ENCODE peak calls at places on chromosomes 7 and 10, in five cellular contexts. U is HCT116, Y is K562, W is HepG2, K is GM12878. T is an unnamed sample.

GRCh38 chr7:21616796-21617436 is 74.1 kb downstream of the DNAH11 start:
- DNase-seq in Y (no peak), U (peak; percentile 56), W (no peak), K (no peak), T (peak; percentile 42)

GRCh38 chr7:39073432-39073831 is 95.7 kb downstream of the POU6F2 start:
- DNase-seq in W (no peak), U (no peak), Y (no peak), K (no peak), T (no peak)

GRCh38 chr10:70297224-70297623 is 13.4 kb upstream of the NPFFR1 start:
- DNase-seq in Y (no peak), W (no peak), U (no peak), K (no peak), T (no peak)

GRCh38 chr10:50260791-50261281 is 9.5 kb upstream of the ASAH2 start:
- DNase-seq in W (peak; percentile 53), U (no peak), Y (no peak), K (peak; percentile 71), T (no peak)

GRCh38 chr7:1529383-1530116 is 952 bp upstream of the MAFK start:
- DNase-seq in Y (no peak), U (no peak), K (no peak), W (no peak), T (no peak)

GRCh38 chr10:110872145-110872983 is 636 bp downstream of the PDCD4 start:
- DNase-seq in K (no peak), Y (peak; percentile 50), W (peak; percentile 69), U (no peak), T (no peak)

GRCh38 chr7:50449881-50450690 is at the start of gene FIGNL1:
- DNase-seq in K (peak; percentile 59), W (peak; percentile 61), U (peak; percentile 55), Y (peak; percentile 85), T (peak; percentile 53)

GRCh38 chr7:138116156-138116555 is 39.9 kb downstream of the AKR1D1 start:
- DNase-seq in Y (no peak), K (no peak), W (no peak), U (no peak), T (no peak)

GRCh38 chr10:101451589-101452190 is 97.7 kb downstream of the BTRC start:
- DNase-seq in W (no peak), U (no peak), K (no peak), Y (no peak), T (no peak)

GRCh38 chr10:86599729-86600128 is 54.6 kb upstream of the OPN4 start:
- DNase-seq in Y (no peak), K (peak; percentile 47), W (no peak), U (no peak), T (no peak)

GRCh38 chr10:16910795-16911164 is 93.6 kb upstream of the RSU1 start:
- DNase-seq in K (no peak), U (no peak), Y (no peak), W (no peak), T (no peak)

GRCh38 chr10:76074659-76075058 is 643.2 kb downstream of the LRMDA start:
- DNase-seq in W (no peak), K (no peak), Y (no peak), U (no peak), T (no peak)

GRCh38 chr10:80539421-80539999 is 1.8 kb downstream of the SH2D4B start:
- DNase-seq in U (no peak), W (no peak), K (no peak), Y (no peak), T (no peak)

GRCh38 chr10:132375795-132376297 is 21.2 kb upstream of the PWWP2B start:
- DNase-seq in U (no peak), W (no peak), Y (no peak), K (no peak), T (no peak)

GRCh38 chr7:79590571-79591274 is 137.3 kb upstream of the MAGI2 start:
- DNase-seq in K (no peak), U (no peak), Y (no peak), W (no peak), T (no peak)

GRCh38 chr7:95865716-95866371 is 93.5 kb downstream of the DYNC1I1 start:
- DNase-seq in U (peak; percentile 7), Y (no peak), K (no peak), W (peak; percentile 25), T (peak; percentile 22)

GRCh38 chr7:137606061-137606674 is 240.6 kb downstream of the DGKI start:
- DNase-seq in W (peak; percentile 38), U (peak; percentile 35), K (no peak), Y (peak; percentile 32), T (peak; percentile 41)

GRCh38 chr7:29248713-29249382 is 54.3 kb downstream of the CHN2 start:
- DNase-seq in Y (no peak), W (peak; percentile 88), U (no peak), K (no peak), T (no peak)

DNA sequence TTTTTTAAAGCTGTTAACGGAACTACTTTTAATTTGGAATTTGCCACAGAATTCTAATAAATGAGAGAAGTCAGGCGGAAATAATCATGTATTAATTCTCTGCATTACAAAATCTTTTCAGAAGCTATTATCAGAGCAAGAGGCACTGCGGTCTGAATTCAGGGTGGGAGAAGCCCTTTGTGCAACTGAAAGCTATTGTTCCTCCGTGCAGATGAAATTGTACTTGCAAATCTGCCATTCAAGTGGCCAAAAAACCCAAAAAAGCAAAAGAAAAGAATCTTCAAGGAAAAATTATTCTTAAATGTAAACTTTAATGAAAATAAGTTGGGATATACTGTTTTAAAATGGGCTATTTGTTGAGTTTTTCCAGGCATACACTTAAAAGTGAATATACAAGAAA is 351.0 kb downstream of the DNAJB6 start:
- DNase-seq in W (no peak), K (no peak), U (no peak), Y (no peak), T (no peak)
- H3K4me3 ChIP-seq in W (no peak overlapping the region), K (no peak overlapping the region), U (no peak overlapping the region), Y (no peak overlapping the region), T (no peak overlapping the region)

GRCh38 chr7:149880871-149881301 is 7.1 kb downstream of the ATP6V0E2 start:
- DNase-seq in W (no peak), Y (no peak), U (no peak), K (no peak), T (no peak)
- TF ChIP-seq SIN3A in W (no peak), Y (no peak), U (no peak), K (no peak), T (no peak)

GRCh38 chr7:116955340-116955739 is 2.0 kb downstream of the ST7 start:
- DNase-seq in U (no peak), W (no peak), Y (no peak), K (no peak), T (no peak)
- H3K4me3 ChIP-seq in U (peak overlapping the region; percentile 84), W (peak overlapping the region; percentile 88), Y (peak overlapping the region; percentile 79), K (peak overlapping the region; percentile 76), T (peak overlapping the region; percentile 87)

DNA sequence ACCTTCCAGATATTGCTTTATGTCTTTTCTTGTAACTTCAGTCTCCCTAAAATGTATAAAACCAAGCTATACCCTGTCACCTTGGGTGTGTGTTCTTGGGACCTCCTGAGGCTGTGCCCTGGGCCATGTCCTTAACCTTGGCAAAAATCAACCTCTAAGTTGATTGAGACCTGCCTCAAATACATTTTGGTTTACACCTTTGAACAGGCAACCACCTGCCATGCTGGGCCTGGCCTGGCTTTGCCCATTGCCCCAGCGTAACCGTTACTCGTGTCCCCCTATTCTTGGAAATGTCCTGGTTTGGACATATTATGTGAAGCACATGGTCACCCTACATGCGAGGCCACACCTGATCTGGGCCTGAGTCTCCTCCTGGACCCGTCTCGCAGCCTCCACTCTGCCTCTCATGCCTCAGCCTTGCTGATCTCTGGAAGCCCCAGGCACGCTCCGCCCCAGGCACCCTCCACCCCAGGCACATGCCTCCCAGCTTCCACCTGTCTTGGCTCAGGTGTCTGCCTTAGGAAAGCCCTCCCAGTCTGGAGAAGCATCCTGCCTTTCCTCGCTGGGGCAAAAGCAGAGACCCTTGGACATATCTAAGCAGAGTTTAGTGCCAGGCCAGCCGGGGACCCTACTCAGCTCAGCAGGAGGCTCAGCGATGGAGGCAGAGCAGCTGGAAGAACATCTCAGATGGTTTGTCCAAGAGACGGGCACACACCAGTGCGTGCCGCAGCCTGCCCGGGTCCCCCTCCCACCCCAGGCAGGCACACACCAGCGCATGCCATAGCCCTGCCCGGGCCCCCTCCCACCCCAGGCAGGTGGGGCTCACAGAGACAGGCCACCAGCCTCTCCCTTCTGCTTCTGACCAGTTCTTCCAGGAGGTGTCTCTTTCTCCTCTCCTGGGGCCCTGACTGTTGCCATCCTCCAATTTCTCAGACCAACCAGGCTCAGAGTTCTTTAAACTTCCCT is 4.0 kb upstream of the VIPR2 start:
- DNase-seq in U (no peak), Y (no peak), K (no peak), W (no peak), T (no peak)
- TF ChIP-seq SIN3A in U (no peak), Y (no peak), K (no peak), W (no peak), T (no peak)

T was measured in Panc1.